ENCODE peak calls at places on chromosomes 2 and 18, in four cellular contexts. C, S, U and L are unnamed samples.

GRCh38 chr2:172283476-172283875 is 143.9 kb upstream of the ITGA6 start:
- DNase-seq in C (no peak), S (peak), U (no peak), L (no peak)

GRCh38 chr2:143205106-143205764 is 76.0 kb downstream of the ARHGAP15 start:
- DNase-seq in C (no peak), S (peak), U (no peak), L (peak)

GRCh38 chr2:28401411-28401810 is 8.8 kb downstream of the FOSL2 start:
- DNase-seq in C (no peak), S (no peak), U (no peak), L (no peak)

GRCh38 chr2:65749549-65749948 is 317.1 kb upstream of the SPRED2 start:
- DNase-seq in C (no peak), S (peak), U (no peak), L (no peak)

GRCh38 chr2:151946856-151947523 is 118.8 kb upstream of the ARL5A start:
- DNase-seq in C (no peak), S (no peak), U (no peak), L (peak)

GRCh38 chr2:29174937-29175336 is 59.7 kb downstream of the CLIP4 start:
- DNase-seq in C (no peak), S (no peak), U (no peak), L (no peak)

GRCh38 chr2:109429711-109430265 is 184.0 kb downstream of the SEPTIN10 start:
- DNase-seq in C (no peak), S (no peak), U (no peak), L (no peak)

GRCh38 chr18:29651121-29651675 is 1391.3 kb downstream of the DSC3 start:
- DNase-seq in C (no peak), S (peak), U (no peak), L (no peak)

GRCh38 chr2:79219383-79219988 is 59.9 kb upstream of the REG3A start:
- DNase-seq in C (no peak), S (peak), U (no peak), L (peak)